ENCODE peak calls at places on chromosome 2, in ten cellular contexts. F is A549; X is NCI-H2029; V is stimulated activated CD8-positive, alpha-beta memory T cell treated with anti-CD3 and anti-CD28 coated beads, Interleukin-15, amount 100 ng/mL, for 24 hours; R is HFFc6; I is activated T-cell treated with anti-CD3 and anti-CD28 coated beads for 1 hour; J is transverse colon; O is HEK293T; Z is fibroblast of lung; A is activated naive CD8-positive, alpha-beta T cell treated with anti-CD3 and anti-CD28 coated beads, Interleukin-2, amount 50 U/mL, for 16 hours. S is an unnamed sample.

GRCh38 chr2:150911766-150912280 is 349.8 kb downstream of the RBM43 start:
- DNase-seq in F (peak; percentile 70), X (no peak), V (no peak), R (peak; percentile 85), I (no peak), J (peak; percentile 34), O (no peak), Z (peak; percentile 96), A (no peak), S (peak; percentile 45)

GRCh38 chr2:7792031-7792651 is 874.9 kb downstream of the RNF144A start:
- DNase-seq in F (no peak), X (peak; percentile 72), V (no peak), R (no peak), I (no peak), J (peak; percentile 17), O (no peak), Z (no peak), A (no peak), S (no peak)

GRCh38 chr2:46813046-46813445 is 102.6 kb downstream of the MCFD2 start:
- DNase-seq in F (no peak), X (no peak), V (no peak), R (no peak), I (no peak), J (no peak), O (peak; percentile 3), Z (peak; percentile 94), A (no peak), S (no peak)

GRCh38 chr2:197008229-197008628 is 81.7 kb upstream of the PGAP1 start:
- DNase-seq in F (peak; percentile 12), X (no peak), V (no peak), R (peak; percentile 49), I (no peak), J (no peak), O (no peak), Z (peak; percentile 37), A (no peak), S (no peak)

GRCh38 chr2:239762742-239763269 is 262.3 kb downstream of the NDUFA10 start:
- DNase-seq in F (no peak), X (peak; percentile 28), V (no peak), R (no peak), I (no peak), J (no peak), O (no peak), Z (no peak), A (no peak), S (no peak)

GRCh38 chr2:201855356-201855755 is 49.0 kb downstream of the CDK15 start:
- DNase-seq in F (no peak), X (no peak), V (no peak), R (no peak), I (no peak), J (no peak), O (no peak), Z (no peak), A (no peak), S (no peak)

GRCh38 chr2:98901702-98902101 is 34.3 kb downstream of the CRACDL start:
- DNase-seq in F (no peak), X (no peak), V (no peak), R (no peak), I (no peak), J (no peak), O (no peak), Z (no peak), A (no peak), S (no peak)

GRCh38 chr2:107730898-107731297 is 95.8 kb upstream of the RGPD4 start:
- DNase-seq in F (no peak), X (no peak), V (no peak), R (no peak), I (no peak), J (no peak), O (no peak), Z (no peak), A (no peak), S (peak; percentile 76)

GRCh38 chr2:176161817-176162626 is 4.9 kb downstream of the HOXD3 start:
- DNase-seq in F (no peak), X (no peak), V (no peak), R (peak; percentile 31), I (no peak), J (no peak), O (no peak), Z (no peak), A (no peak), S (no peak)

GRCh38 chr2:18169121-18169786 is 290.8 kb downstream of the KCNS3 start:
- DNase-seq in F (no peak), X (no peak), V (no peak), R (no peak), I (no peak), J (no peak), O (no peak), Z (peak; percentile 27), A (no peak), S (no peak)

GRCh38 chr2:170354855-170355649 is 177.1 kb downstream of the MYO3B start:
- DNase-seq in F (no peak), X (no peak), V (no peak), R (no peak), I (no peak), J (no peak), O (no peak), Z (no peak), A (no peak), S (no peak)

GRCh38 chr2:156445311-156446218 is 9.4 kb downstream of the GPD2 start:
- DNase-seq in F (peak; percentile 59), X (no peak), V (no peak), R (peak; percentile 81), I (no peak), J (no peak), O (no peak), Z (peak; percentile 79), A (no peak), S (peak; percentile 77)

GRCh38 chr2:64727843-64728463 is 74.2 kb upstream of the SERTAD2 start:
- DNase-seq in F (no peak), X (no peak), V (no peak), R (no peak), I (no peak), J (no peak), O (peak; percentile 22), Z (no peak), A (no peak), S (no peak)

GRCh38 chr2:176281267-176281666 is 12.0 kb downstream of the MTX2 start:
- DNase-seq in F (no peak), X (no peak), V (no peak), R (peak; percentile 80), I (no peak), J (no peak), O (no peak), Z (no peak), A (no peak), S (no peak)

GRCh38 chr2:187689372-187689771 is 135.1 kb upstream of the TFPI start:
- DNase-seq in F (peak; percentile 7), X (no peak), V (no peak), R (peak; percentile 29), I (no peak), J (no peak), O (no peak), Z (peak; percentile 55), A (no peak), S (no peak)

GRCh38 chr2:215793747-215794595 is 219.4 kb downstream of the MREG start:
- DNase-seq in F (peak; percentile 95), X (no peak), V (no peak), R (peak; percentile 82), I (no peak), J (peak; percentile 16), O (no peak), Z (peak; percentile 96), A (no peak), S (peak; percentile 96)

GRCh38 chr2:205633994-205634393 is 48.3 kb upstream of the NRP2 start:
- DNase-seq in F (no peak), X (no peak), V (no peak), R (no peak), I (no peak), J (no peak), O (no peak), Z (peak; percentile 42), A (no peak), S (no peak)

GRCh38 chr2:154194917-154195643 is 323.4 kb downstream of the GALNT13 start:
- DNase-seq in F (peak; percentile 46), X (no peak), V (no peak), R (no peak), I (no peak), J (no peak), O (no peak), Z (no peak), A (no peak), S (no peak)

GRCh38 chr2:167689444-167689843 is 558.0 kb downstream of the STK39 start:
- DNase-seq in F (peak; percentile 41), X (no peak), V (no peak), R (no peak), I (no peak), J (no peak), O (no peak), Z (no peak), A (no peak), S (no peak)

GRCh38 chr2:189411860-189412259 is 29.4 kb upstream of the WDR75 start:
- DNase-seq in F (peak; percentile 11), X (no peak), V (no peak), R (peak; percentile 84), I (no peak), J (no peak), O (no peak), Z (peak; percentile 99), A (no peak), S (peak; percentile 33)

GRCh38 chr2:162926501-162926900 is 87.9 kb upstream of the KCNH7 start:
- DNase-seq in F (peak; percentile 42), X (no peak), V (no peak), R (peak; percentile 38), I (no peak), J (no peak), O (no peak), Z (no peak), A (no peak), S (no peak)

GRCh38 chr2:163191372-163191771 is 352.8 kb upstream of the KCNH7 start:
- DNase-seq in F (peak; percentile 69), X (no peak), V (no peak), R (peak; percentile 27), I (no peak), J (no peak), O (peak; percentile 9), Z (peak; percentile 64), A (no peak), S (peak; percentile 57)

GRCh38 chr2:118672571-118673158 is 174.8 kb downstream of the EN1 start:
- DNase-seq in F (no peak), X (no peak), V (no peak), R (no peak), I (no peak), J (no peak), O (no peak), Z (peak; percentile 21), A (no peak), S (no peak)

GRCh38 chr2:54704688-54705605 is 18.5 kb upstream of the EML6 start:
- DNase-seq in F (peak; percentile 74), X (no peak), V (no peak), R (peak; percentile 61), I (no peak), J (no peak), O (peak; percentile 34), Z (peak; percentile 83), A (no peak), S (peak; percentile 75)

GRCh38 chr2:58651930-58652329 is 410.8 kb upstream of the FANCL start:
- DNase-seq in F (no peak), X (no peak), V (no peak), R (no peak), I (no peak), J (no peak), O (no peak), Z (no peak), A (no peak), S (no peak)

S was measured in lung microvascular endothelial cell.